ENCODE peak calls at places on chromosome 22, in ten cellular contexts. One of them, this sample, is unnamed.

GRCh38 chr22:19448076-19448607 is 631 bp upstream of the C22orf39 start:
- DNase-seq in neural crest cell: no peak
- DNase-seq in fibroblast of lung: peak; percentile 64
- DNase-seq in Caki2: peak; percentile 63
- DNase-seq in H4: peak; percentile 40
- DNase-seq in IMR-90: peak; percentile 43
- DNase-seq in kidney epithelial cell: no peak
- DNase-seq in anterior cingulate cortex: no peak
- DNase-seq in heart right ventricle: no peak
- DNase-seq in SK-N-SH: peak; percentile 76
- DNase-seq in this sample: no peak

GRCh38 chr22:30435674-30436126 is 10.1 kb downstream of the MTFP1 start:
- DNase-seq in H4: no peak
- DNase-seq in fibroblast of lung: no peak
- DNase-seq in Caki2: no peak
- DNase-seq in neural crest cell: no peak
- DNase-seq in kidney epithelial cell: no peak
- DNase-seq in anterior cingulate cortex: no peak
- DNase-seq in SK-N-SH: no peak
- DNase-seq in heart right ventricle: no peak
- DNase-seq in IMR-90: no peak
- DNase-seq in this sample: no peak

GRCh38 chr22:23750374-23750743 is 553 bp downstream of the ZNF70 start:
- DNase-seq in Caki2: no peak
- DNase-seq in H4: no peak
- DNase-seq in kidney epithelial cell: no peak
- DNase-seq in neural crest cell: no peak
- DNase-seq in IMR-90: no peak
- DNase-seq in fibroblast of lung: no peak
- DNase-seq in SK-N-SH: no peak
- DNase-seq in heart right ventricle: no peak
- DNase-seq in anterior cingulate cortex: no peak
- DNase-seq in this sample: no peak

GRCh38 chr22:50544746-50545253 is 899 bp upstream of the KLHDC7B start:
- DNase-seq in anterior cingulate cortex: no peak
- DNase-seq in H4: no peak
- DNase-seq in heart right ventricle: no peak
- DNase-seq in fibroblast of lung: no peak
- DNase-seq in kidney epithelial cell: no peak
- DNase-seq in Caki2: no peak
- DNase-seq in SK-N-SH: no peak
- DNase-seq in neural crest cell: no peak
- DNase-seq in IMR-90: no peak
- DNase-seq in this sample: no peak

GRCh38 chr22:42553475-42554361 is at the start of gene SERHL2:
- DNase-seq in IMR-90: peak; percentile 55
- DNase-seq in neural crest cell: peak; percentile 94
- DNase-seq in SK-N-SH: peak; percentile 90
- DNase-seq in anterior cingulate cortex: peak; percentile 84
- DNase-seq in fibroblast of lung: peak; percentile 71
- DNase-seq in kidney epithelial cell: no peak
- DNase-seq in H4: no peak
- DNase-seq in heart right ventricle: peak; percentile 98
- DNase-seq in Caki2: peak; percentile 73
- DNase-seq in this sample: peak; percentile 77

GRCh38 chr22:30985561-30986208 is 16.6 kb downstream of the TUG1 start:
- DNase-seq in Caki2: no peak
- DNase-seq in H4: no peak
- DNase-seq in kidney epithelial cell: no peak
- DNase-seq in neural crest cell: no peak
- DNase-seq in fibroblast of lung: no peak
- DNase-seq in anterior cingulate cortex: peak; percentile 5
- DNase-seq in IMR-90: no peak
- DNase-seq in heart right ventricle: no peak
- DNase-seq in SK-N-SH: no peak
- DNase-seq in this sample: no peak

GRCh38 chr22:36753916-36754315 is 22.0 kb downstream of the IFT27 start:
- DNase-seq in Caki2: no peak
- DNase-seq in IMR-90: no peak
- DNase-seq in anterior cingulate cortex: no peak
- DNase-seq in SK-N-SH: no peak
- DNase-seq in heart right ventricle: no peak
- DNase-seq in neural crest cell: no peak
- DNase-seq in fibroblast of lung: no peak
- DNase-seq in H4: no peak
- DNase-seq in kidney epithelial cell: no peak
- DNase-seq in this sample: no peak

GRCh38 chr22:50305658-50306566 is 1.5 kb downstream of the PLXNB2 start:
- DNase-seq in IMR-90: peak; percentile 95
- DNase-seq in heart right ventricle: peak; percentile 79
- DNase-seq in SK-N-SH: peak; percentile 77
- DNase-seq in H4: peak; percentile 93
- DNase-seq in anterior cingulate cortex: peak; percentile 53
- DNase-seq in fibroblast of lung: peak; percentile 96
- DNase-seq in kidney epithelial cell: peak; percentile 83
- DNase-seq in Caki2: peak; percentile 99
- DNase-seq in neural crest cell: no peak
- DNase-seq in this sample: peak; percentile 39

GRCh38 chr22:37137903-37138665 is 11.6 kb downstream of the IL2RB start:
- DNase-seq in neural crest cell: no peak
- DNase-seq in heart right ventricle: no peak
- DNase-seq in Caki2: no peak
- DNase-seq in IMR-90: no peak
- DNase-seq in fibroblast of lung: no peak
- DNase-seq in SK-N-SH: no peak
- DNase-seq in anterior cingulate cortex: no peak
- DNase-seq in H4: no peak
- DNase-seq in kidney epithelial cell: no peak
- DNase-seq in this sample: no peak

GRCh38 chr22:26526165-26526564 is 13.9 kb upstream of the TFIP11 start:
- DNase-seq in H4: no peak
- DNase-seq in Caki2: no peak
- DNase-seq in neural crest cell: no peak
- DNase-seq in anterior cingulate cortex: no peak
- DNase-seq in fibroblast of lung: no peak
- DNase-seq in SK-N-SH: no peak
- DNase-seq in kidney epithelial cell: no peak
- DNase-seq in heart right ventricle: no peak
- DNase-seq in IMR-90: no peak
- DNase-seq in this sample: no peak

GRCh38 chr22:48944756-48945620 is 882.7 kb downstream of the BRD1 start:
- DNase-seq in kidney epithelial cell: no peak
- DNase-seq in neural crest cell: no peak
- DNase-seq in Caki2: no peak
- DNase-seq in SK-N-SH: no peak
- DNase-seq in IMR-90: no peak
- DNase-seq in H4: no peak
- DNase-seq in fibroblast of lung: no peak
- DNase-seq in heart right ventricle: no peak
- DNase-seq in anterior cingulate cortex: no peak
- DNase-seq in this sample: no peak

GRCh38 chr22:17241571-17242310 is 22.5 kb upstream of the ADA2 start:
- DNase-seq in fibroblast of lung: no peak
- DNase-seq in SK-N-SH: no peak
- DNase-seq in Caki2: no peak
- DNase-seq in neural crest cell: no peak
- DNase-seq in heart right ventricle: no peak
- DNase-seq in IMR-90: no peak
- DNase-seq in anterior cingulate cortex: no peak
- DNase-seq in H4: no peak
- DNase-seq in kidney epithelial cell: no peak
- DNase-seq in this sample: no peak

GRCh38 chr22:48936391-48936790 is 891.3 kb downstream of the BRD1 start:
- DNase-seq in heart right ventricle: no peak
- DNase-seq in neural crest cell: no peak
- DNase-seq in fibroblast of lung: no peak
- DNase-seq in kidney epithelial cell: no peak
- DNase-seq in SK-N-SH: no peak
- DNase-seq in IMR-90: no peak
- DNase-seq in H4: no peak
- DNase-seq in Caki2: no peak
- DNase-seq in anterior cingulate cortex: no peak
- DNase-seq in this sample: no peak

GRCh38 chr22:29148036-29148435 is 57.7 kb upstream of the EMID1 start:
- DNase-seq in anterior cingulate cortex: no peak
- DNase-seq in SK-N-SH: no peak
- DNase-seq in heart right ventricle: no peak
- DNase-seq in H4: no peak
- DNase-seq in kidney epithelial cell: no peak
- DNase-seq in fibroblast of lung: no peak
- DNase-seq in IMR-90: no peak
- DNase-seq in Caki2: no peak
- DNase-seq in neural crest cell: no peak
- DNase-seq in this sample: no peak

GRCh38 chr22:49827853-49828598 is at the start of gene BRD1:
- DNase-seq in kidney epithelial cell: no peak
- DNase-seq in SK-N-SH: peak; percentile 89
- DNase-seq in anterior cingulate cortex: peak; percentile 31
- DNase-seq in heart right ventricle: peak; percentile 73
- DNase-seq in fibroblast of lung: peak; percentile 69
- DNase-seq in Caki2: peak; percentile 33
- DNase-seq in H4: peak; percentile 26
- DNase-seq in IMR-90: peak; percentile 61
- DNase-seq in neural crest cell: no peak
- DNase-seq in this sample: peak; percentile 14

This sample was measured in hippocampal formation.